ENCODE peak calls at places on chromosomes 2 and 18, in four cellular contexts. I is SK-N-SH, V is WTC11, W is K562. T is an unnamed sample.

GRCh38 chr18:76394780-76395476 is 100.1 kb downstream of the ZNF516 start:
- DNase-seq in I (no peak), V (no peak), W (no peak), T (no peak)

GRCh38 chr2:227488045-227488444 is 16.1 kb downstream of the AGFG1 start:
- DNase-seq in I (no peak), V (no peak), W (no peak), T (no peak)

GRCh38 chr2:238839428-238839827 is 8.5 kb upstream of the TWIST2 start:
- DNase-seq in I (no peak), V (no peak), W (no peak), T (no peak)

GRCh38 chr2:164554487-164554886 is 66.8 kb downstream of the GRB14 start:
- DNase-seq in I (no peak), V (no peak), W (no peak), T (no peak)

GRCh38 chr2:9663008-9663879 is 32.4 kb upstream of the YWHAQ start:
- DNase-seq in I (no peak), V (no peak), W (no peak), T (no peak)

GRCh38 chr2:61733563-61733962 is 120.3 kb downstream of the FAM161A start:
- DNase-seq in I (no peak), V (no peak), W (no peak), T (no peak)

GRCh38 chr18:49666045-49666444 is 104.2 kb downstream of the LIPG start:
- DNase-seq in I (peak; percentile 46), V (no peak), W (no peak), T (no peak)

GRCh38 chr18:80173060-80173459 is 64.0 kb downstream of the ADNP2 start:
- DNase-seq in I (no peak), V (no peak), W (no peak), T (no peak)

GRCh38 chr2:39418491-39418890 is 18.6 kb downstream of the MAP4K3 start:
- DNase-seq in I (no peak), V (no peak), W (no peak), T (no peak)

GRCh38 chr18:75065251-75066000 is 143.5 kb downstream of the PTGR3 start:
- DNase-seq in I (peak; percentile 81), V (no peak), W (no peak), T (no peak)

GRCh38 chr18:75124967-75125358 is 84.0 kb downstream of the PTGR3 start:
- DNase-seq in I (peak; percentile 84), V (no peak), W (no peak), T (peak; percentile 42)

GRCh38 chr18:74898965-74899364 is 301.3 kb downstream of the ZNF407 start:
- DNase-seq in I (no peak), V (no peak), W (no peak), T (no peak)

GRCh38 chr2:30048636-30049175 is 98.1 kb upstream of the YPEL5 start:
- DNase-seq in I (no peak), V (no peak), W (no peak), T (no peak)

GRCh38 chr18:79631761-79632446 is 47.7 kb upstream of the CTDP1 start:
- DNase-seq in I (no peak), V (no peak), W (no peak), T (no peak)

GRCh38 chr2:190379249-190379964 is 28.7 kb upstream of the MFSD6 start:
- DNase-seq in I (no peak), V (no peak), W (peak; percentile 12), T (no peak)

GRCh38 chr2:100895934-100896685 is 76.2 kb downstream of the NPAS2 start:
- DNase-seq in I (no peak), V (no peak), W (no peak), T (no peak)

DNA sequence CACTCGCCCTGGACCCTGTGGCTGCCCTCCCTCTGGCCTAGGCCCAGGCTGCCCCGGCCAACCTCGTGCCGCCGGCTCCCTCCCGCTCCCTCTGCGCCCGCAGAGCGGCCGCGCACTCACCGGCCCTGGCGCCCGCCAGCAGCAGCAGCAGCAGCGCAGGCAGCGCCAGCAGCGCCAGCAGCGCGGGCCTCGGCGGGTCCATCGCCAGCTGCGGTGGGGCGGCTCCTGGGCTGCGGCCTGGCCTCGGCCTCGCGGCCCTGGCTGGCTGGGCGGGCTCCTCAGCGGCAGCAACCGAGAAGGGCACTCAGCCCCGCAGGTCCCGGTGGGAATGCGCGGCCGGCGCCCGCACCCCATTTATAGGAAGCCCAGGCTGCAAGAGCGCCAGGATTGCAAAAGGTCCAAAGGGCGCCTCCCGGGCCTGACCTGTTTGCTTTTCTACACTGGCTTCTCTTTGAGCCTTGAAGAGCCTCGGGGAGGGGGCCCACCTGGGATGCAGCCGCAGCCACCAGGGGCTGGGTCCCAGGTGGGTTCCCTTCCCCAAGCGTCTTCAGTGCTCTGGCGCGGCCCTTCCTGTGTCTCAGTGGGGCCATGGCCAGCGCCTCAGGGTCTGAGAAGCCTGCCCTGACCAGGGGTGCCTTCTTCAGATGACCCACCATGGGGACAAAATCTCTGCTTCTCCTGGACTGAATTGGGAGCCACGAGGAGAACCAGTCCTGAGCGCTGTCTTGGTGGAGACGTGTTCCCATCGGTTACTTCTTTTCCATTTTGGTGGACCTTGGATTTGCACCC is at the start of gene APOB:
- DNase-seq in I (peak; percentile 27), V (peak; percentile 69), W (no peak), T (no peak)
- TF ChIP-seq TEAD4 in I (no peak), V (no peak), W (no peak), T (no peak)

GRCh38 chr2:7368211-7368610 is 451.0 kb downstream of the RNF144A start:
- DNase-seq in I (no peak), V (no peak), W (no peak), T (no peak)

GRCh38 chr2:7357993-7358392 is 440.8 kb downstream of the RNF144A start:
- DNase-seq in I (no peak), V (no peak), W (no peak), T (no peak)

GRCh38 chr2:7358865-7359264 is 441.7 kb downstream of the RNF144A start:
- DNase-seq in I (no peak), V (peak; percentile 24), W (no peak), T (no peak)

GRCh38 chr2:7363906-7364305 is 446.7 kb downstream of the RNF144A start:
- DNase-seq in I (no peak), V (no peak), W (no peak), T (no peak)
- TF ChIP-seq TEAD4 in I (no peak), V (no peak), W (no peak), T (no peak)

DNA sequence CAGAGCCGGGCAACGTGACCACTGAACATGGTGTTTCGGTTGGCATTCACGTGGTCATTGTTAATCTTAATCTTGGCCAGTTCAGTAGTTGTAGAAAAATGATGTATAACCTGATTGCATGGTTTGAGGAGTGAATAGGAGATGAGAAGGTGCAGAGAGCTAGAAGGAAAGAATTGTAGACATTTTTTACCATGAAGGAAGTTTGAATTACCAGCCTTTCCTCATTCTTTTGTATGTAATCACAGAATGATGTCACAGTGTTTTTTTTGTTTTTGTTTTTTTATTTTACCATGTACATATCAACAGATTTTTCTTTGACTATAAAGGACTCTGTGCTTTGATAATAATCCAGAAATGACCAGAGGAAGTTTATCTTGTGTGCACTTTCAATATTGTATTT is 126.3 kb downstream of the LTBP1 start:
- DNase-seq in I (no peak), V (no peak), W (no peak), T (no peak)
- TF ChIP-seq TEAD4 in I (no peak), V (no peak), W (no peak), T (no peak)

DNA sequence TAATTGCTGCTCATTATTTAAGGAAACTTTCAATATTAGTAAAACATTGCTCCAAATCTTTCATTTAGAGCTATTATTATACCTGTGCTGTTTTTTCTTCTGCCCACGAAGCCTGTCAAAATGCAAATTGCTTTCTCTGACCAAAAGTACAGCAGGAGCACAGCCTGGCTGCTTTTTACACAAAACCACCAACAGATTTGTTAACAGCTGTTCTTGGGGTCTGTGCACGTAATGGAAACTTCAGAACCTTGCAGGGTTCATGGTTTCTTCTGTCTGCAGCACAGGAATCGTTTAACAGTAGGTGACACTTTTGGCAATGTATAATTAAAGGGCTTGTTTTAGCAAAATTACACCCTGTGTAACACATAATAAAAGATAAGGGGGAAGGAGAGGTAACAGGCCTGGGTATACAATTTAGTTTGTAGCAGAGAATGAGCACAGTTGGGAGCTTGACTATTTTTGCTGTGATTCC is 447.3 kb downstream of the KCNJ3 start:
- DNase-seq in I (no peak), V (no peak), W (no peak), T (no peak)
- TF ChIP-seq TEAD4 in I (no peak), V (no peak), W (no peak), T (no peak)

DNA sequence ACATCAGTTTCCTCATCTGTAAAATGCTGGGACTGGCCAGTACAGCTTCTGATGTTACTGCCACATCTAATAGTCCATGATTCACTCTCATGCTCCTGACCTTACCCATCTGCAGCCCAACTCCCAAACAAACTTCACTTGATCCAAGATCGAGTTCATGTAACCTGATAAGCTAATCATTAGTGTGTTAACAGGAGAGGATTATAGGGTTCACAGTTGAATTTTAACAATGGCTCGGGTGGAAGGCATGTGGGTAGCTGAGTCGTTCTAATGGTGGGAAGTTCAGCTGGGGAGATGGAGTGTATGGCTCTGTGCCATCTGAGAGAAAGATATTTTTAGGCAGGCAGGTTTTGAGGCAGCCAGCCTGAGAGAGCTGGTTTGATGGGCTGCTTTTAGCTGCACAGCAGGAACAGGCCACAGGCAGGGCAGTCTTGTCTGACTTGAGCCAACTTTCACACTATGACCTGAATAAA is 17.6 kb upstream of the NFE2L2 start:
- DNase-seq in I (no peak), V (no peak), W (no peak), T (no peak)
- TF ChIP-seq TEAD4 in I (no peak), V (no peak), W (no peak), T (no peak)

DNA sequence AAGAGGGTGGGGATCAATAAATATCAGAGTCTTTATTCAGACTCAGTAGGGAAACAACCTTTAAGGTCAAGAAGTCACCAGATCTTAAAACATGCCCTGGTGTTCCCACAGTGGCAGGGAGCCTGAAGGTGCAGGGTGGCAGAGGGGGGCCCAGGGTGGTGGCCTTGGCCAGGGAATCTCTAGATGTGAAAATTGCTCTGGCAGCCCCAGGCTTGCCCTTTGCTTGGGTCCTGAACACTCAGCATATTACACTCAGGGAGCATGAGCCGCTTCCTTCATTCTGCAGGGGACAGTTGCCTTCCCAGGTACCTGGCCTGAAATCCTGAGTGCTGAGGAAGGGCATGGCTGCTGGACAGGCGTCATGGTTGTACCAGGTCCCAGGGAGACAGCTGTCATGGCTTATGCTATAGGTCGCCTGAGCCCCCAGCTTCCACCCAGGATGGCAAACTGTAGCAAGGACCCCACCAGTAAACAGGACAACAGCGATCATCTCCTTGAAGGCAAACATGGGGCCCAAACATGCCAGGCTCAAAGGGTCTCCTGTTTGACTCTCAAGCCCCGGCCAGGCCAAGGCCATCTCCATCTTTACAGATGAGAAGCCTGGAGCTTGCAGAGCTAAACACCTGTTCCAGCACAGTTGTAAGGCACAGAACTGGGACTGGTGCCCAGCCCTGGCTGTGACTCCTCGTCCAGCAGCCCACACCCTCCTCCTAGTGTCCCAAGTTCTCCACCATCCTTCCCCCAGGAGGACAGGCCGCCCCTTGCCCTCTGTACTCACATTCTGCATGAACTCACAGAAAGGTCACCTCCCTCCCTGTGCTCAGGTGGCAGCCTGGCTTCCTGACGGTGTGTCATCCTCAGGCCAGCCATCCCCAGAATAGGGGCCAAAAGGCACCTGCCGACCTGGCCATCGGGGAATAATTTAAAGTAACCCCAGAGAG is 14.6 kb downstream of the ABCG8 start:
- DNase-seq in I (no peak), V (no peak), W (peak; percentile 3), T (no peak)
- TF ChIP-seq TEAD4 in I (no peak), V (no peak), W (no peak), T (no peak)

GRCh38 chr2:128313076-128313836 is 5.4 kb downstream of the HS6ST1 start:
- DNase-seq in I (peak; percentile 74), V (peak; percentile 22), W (peak; percentile 35), T (peak; percentile 47)
- TF ChIP-seq TEAD4 in I (no peak), V (no peak), W (no peak), T (no peak)